ENCODE peak calls at places on chromosomes 1 and 21, in four cellular contexts. V, S, H and T are unnamed samples.

GRCh38 chr1:165726841-165727240 is 28.5 kb upstream of the ALDH9A1 start:
- DNase-seq in V (no peak), S (no peak), H (no peak), T (no peak)

GRCh38 chr1:174964261-174964984 is 35.3 kb upstream of the CACYBP start:
- DNase-seq in V (peak; percentile 53), S (no peak), H (peak; percentile 25), T (no peak)

GRCh38 chr1:181094402-181094801 is 5.9 kb downstream of the IER5 start:
- DNase-seq in V (no peak), S (no peak), H (no peak), T (no peak)

GRCh38 chr1:239456788-239457187 is 70.4 kb downstream of the CHRM3 start:
- DNase-seq in V (no peak), S (no peak), H (no peak), T (no peak)

GRCh38 chr1:15733726-15734226 is 2.3 kb upstream of the SLC25A34 start:
- DNase-seq in V (no peak), S (no peak), H (no peak), T (no peak)

GRCh38 chr1:14140800-14141526 is 441.0 kb downstream of the PRDM2 start:
- DNase-seq in V (peak; percentile 84), S (no peak), H (no peak), T (no peak)

GRCh38 chr21:34942911-34943310 is 106.2 kb downstream of the RUNX1 start:
- DNase-seq in V (no peak), S (no peak), H (no peak), T (no peak)

GRCh38 chr1:109637446-109637845 is 17.8 kb downstream of the AMPD2 start:
- DNase-seq in V (no peak), S (peak; percentile 30), H (no peak), T (no peak)

GRCh38 chr1:231557898-231558710 is 29.6 kb downstream of the TSNAX start:
- DNase-seq in V (no peak), S (no peak), H (peak; percentile 26), T (no peak)

GRCh38 chr1:153490272-153491051 is 30.0 kb upstream of the S100A7 start:
- DNase-seq in V (peak; percentile 99), S (no peak), H (no peak), T (peak; percentile 14)

GRCh38 chr1:117670996-117671780 is 65.3 kb downstream of the TENT5C start:
- DNase-seq in V (no peak), S (no peak), H (peak; percentile 32), T (no peak)

GRCh38 chr1:180586671-180587155 is 27.9 kb downstream of the OVAAL start:
- DNase-seq in V (peak; percentile 93), S (no peak), H (peak; percentile 47), T (no peak)

GRCh38 chr21:24369278-24369677 is 1238.0 kb downstream of the MRPL39 start:
- DNase-seq in V (no peak), S (no peak), H (no peak), T (no peak)

GRCh38 chr1:115198938-115199337 is 109.6 kb upstream of the TSPAN2 start:
- DNase-seq in V (peak; percentile 42), S (no peak), H (no peak), T (no peak)

GRCh38 chr21:35857082-35857481 is 203.2 kb downstream of the SETD4 start:
- DNase-seq in V (no peak), S (no peak), H (no peak), T (no peak)

GRCh38 chr1:203340112-203340804 is 10.7 kb downstream of the FMOD start:
- DNase-seq in V (peak; percentile 92), S (no peak), H (peak; percentile 76), T (no peak)

GRCh38 chr1:93338426-93338825 is 7.3 kb upstream of the DR1 start:
- DNase-seq in V (peak; percentile 85), S (no peak), H (peak; percentile 66), T (no peak)

GRCh38 chr1:243924588-243925349 is 74.7 kb upstream of the AKT3 start:
- DNase-seq in V (peak; percentile 90), S (no peak), H (peak; percentile 14), T (no peak)

GRCh38 chr1:221530791-221531190 is 211.1 kb downstream of the DUSP10 start:
- DNase-seq in V (no peak), S (no peak), H (no peak), T (no peak)

GRCh38 chr1:172727956-172728603 is 69.2 kb downstream of the FASLG start:
- DNase-seq in V (peak; percentile 38), S (peak; percentile 62), H (peak; percentile 9), T (no peak)

GRCh38 chr1:36589006-36589405 is 106.3 kb upstream of the CSF3R start:
- DNase-seq in V (no peak), S (no peak), H (no peak), T (no peak)

GRCh38 chr1:23801338-23801748 is 789 bp upstream of the GALE start:
- DNase-seq in V (peak; percentile 39), S (no peak), H (no peak), T (no peak)

GRCh38 chr1:29415156-29415830 is 179.0 kb downstream of the PTPRU start:
- DNase-seq in V (peak; percentile 41), S (peak; percentile 52), H (no peak), T (no peak)
- TF ChIP-seq CTCF in V (no peak), S (peak; percentile 58), H (no peak), T (no peak)

DNA sequence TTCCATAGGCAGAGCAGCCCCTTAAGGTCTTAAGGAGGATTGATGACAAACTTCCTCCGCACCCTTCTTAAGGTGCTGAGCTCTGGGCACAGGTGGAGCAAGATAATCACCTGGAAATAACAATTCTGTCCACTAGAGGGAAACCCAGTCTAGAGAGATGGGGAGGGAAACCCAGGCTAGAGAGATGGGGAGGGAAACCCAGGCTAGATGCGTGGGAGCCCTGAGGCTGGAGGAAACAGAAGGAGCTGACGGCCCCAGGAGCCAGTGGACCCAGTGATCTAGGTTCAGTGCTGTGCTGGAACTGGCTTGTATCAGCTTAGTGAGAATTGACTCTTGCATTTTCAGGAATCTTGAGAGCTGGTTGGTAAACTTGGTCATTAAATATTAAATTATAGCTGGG is 17.8 kb upstream of the MYCL start:
- DNase-seq in V (peak; percentile 90), S (peak; percentile 60), H (peak; percentile 49), T (no peak)
- TF ChIP-seq CTCF in V (peak; percentile 78), S (peak; percentile 89), H (peak; percentile 27), T (peak; percentile 43)

GRCh38 chr1:197224160-197224559 is 43.9 kb upstream of the CRB1 start:
- DNase-seq in V (peak; percentile 25), S (no peak), H (no peak), T (no peak)
- TF ChIP-seq CTCF in V (peak; percentile 33), S (no peak), H (no peak), T (no peak)

DNA sequence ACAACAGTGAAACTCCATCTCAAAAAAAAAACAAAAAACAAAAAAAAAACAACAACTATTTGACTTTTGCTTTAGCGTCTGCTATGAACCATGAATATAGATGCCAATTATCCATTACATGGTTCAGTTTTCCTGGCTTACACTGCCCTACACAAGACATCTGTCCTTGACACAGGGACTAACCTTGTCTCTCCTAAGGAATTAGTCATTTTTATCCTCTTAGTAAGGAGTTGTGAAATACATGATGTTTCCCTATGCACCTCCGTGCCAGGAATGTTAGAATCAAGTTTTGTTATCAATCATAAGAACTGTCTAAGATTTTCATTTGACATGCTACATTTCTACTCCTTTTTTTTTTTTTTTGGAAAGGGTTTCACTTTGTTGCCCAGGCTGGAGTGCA is 241.8 kb downstream of the KIF26B start:
- DNase-seq in V (peak; percentile 64), S (no peak), H (no peak), T (no peak)
- TF ChIP-seq CTCF in V (no peak), S (no peak), H (no peak), T (no peak)

DNA sequence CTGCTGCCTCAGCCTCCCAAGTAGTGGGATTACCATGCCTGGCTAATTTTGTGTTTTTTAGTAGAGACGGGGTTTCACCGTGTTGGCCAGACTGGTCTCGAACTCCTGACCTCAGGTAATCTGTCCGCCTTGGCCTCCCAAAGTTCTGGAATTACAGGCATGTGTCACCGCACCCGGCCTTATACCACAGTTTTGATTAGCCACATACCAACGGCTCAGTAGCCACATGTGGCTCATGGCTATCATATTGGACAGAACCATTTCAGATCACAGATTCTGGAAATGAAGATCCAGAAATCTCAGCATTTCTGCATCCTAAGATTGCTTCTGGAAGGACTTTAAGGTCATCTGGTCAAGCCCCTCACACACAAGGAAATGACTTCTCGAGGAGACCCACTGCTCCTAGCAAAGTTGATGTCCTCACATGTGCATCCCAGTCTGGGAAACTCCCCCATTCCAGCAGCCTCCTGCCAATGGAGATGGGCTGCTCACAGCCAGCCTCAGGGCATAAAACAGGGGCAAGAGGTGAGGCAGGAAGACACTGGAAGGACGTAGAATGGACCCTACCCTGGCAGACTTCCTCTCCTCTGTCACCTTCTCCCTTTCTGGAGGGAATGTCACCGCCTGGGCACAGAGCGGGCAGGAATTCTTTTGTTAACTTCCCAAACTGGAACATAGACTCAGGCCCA is 17.5 kb upstream of the CITED4 start:
- DNase-seq in V (no peak), S (no peak), H (no peak), T (no peak)
- TF ChIP-seq CTCF in V (no peak), S (no peak), H (no peak), T (no peak)

GRCh38 chr1:42399315-42400100 is 18.9 kb downstream of the RIMKLA start:
- DNase-seq in V (no peak), S (no peak), H (no peak), T (no peak)

GRCh38 chr1:42403880-42404400 is 23.3 kb downstream of the RIMKLA start:
- DNase-seq in V (peak; percentile 18), S (no peak), H (no peak), T (no peak)
- TF ChIP-seq CTCF in V (no peak), S (no peak), H (no peak), T (no peak)

DNA sequence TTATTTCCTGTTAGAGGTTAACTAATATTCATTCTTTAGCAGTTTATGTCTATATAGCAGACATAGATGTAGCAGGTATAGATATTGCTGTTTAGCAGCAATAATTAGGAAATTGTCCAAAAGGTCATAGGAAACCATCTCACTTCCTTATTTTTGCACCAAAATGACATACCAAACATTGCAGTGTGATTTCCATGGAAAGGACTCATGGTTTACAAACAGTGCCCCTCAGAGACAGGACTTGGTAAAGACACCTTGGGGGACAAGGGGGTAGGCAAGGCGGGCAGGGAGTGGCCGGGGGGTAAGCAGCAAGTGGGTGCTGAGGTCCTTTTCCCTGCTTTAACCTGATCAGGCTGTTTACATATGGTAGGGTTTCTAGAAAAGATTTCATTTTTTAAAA is 30.5 kb downstream of the BATF3 start:
- DNase-seq in V (peak; percentile 49), S (peak; percentile 48), H (peak; percentile 49), T (no peak)
- TF ChIP-seq CTCF in V (peak; percentile 25), S (peak; percentile 59), H (peak; percentile 14), T (no peak)

DNA sequence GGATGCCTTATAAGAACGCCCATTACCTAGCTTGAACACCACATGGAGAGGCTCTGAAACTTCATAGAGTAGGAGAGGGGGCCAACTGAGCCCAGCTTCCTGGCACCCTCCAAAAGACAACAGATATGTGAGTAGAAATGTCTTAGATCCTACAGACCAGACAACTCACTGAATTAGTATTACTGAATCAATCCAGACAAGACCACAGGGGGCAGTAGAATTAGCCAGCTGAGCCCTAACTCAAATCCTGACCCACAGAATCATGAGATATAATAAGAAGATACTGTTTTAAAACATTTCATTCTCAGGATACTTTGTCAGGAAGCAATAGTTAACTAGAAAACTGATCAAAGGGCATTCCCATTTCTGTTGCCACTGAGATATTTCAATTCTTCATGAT is 45.8 kb upstream of the C1orf21 start:
- DNase-seq in V (peak; percentile 23), S (no peak), H (no peak), T (no peak)
- TF ChIP-seq CTCF in V (peak; percentile 29), S (no peak), H (no peak), T (no peak)